ENCODE peak calls at places on chromosomes 2 and 18, in five cellular contexts. F, G, L, B and M are unnamed samples.

GRCh38 chr2:8469709-8470493 is 212.0 kb upstream of the ID2 start:
- DNase-seq in B (no peak), G (no peak), F (no peak), L (no peak), M (no peak)

GRCh38 chr2:62713837-62714236 is 8.3 kb downstream of the EHBP1 start:
- DNase-seq in F (no peak), G (no peak), L (peak; percentile 28), B (no peak), M (no peak)

GRCh38 chr18:10142056-10142455 is 228.2 kb downstream of the VAPA start:
- DNase-seq in F (no peak), B (peak; percentile 26), G (no peak), L (no peak), M (no peak)

GRCh38 chr2:39728941-39729351 is 50.1 kb downstream of the THUMPD2 start:
- DNase-seq in B (no peak), F (no peak), L (peak; percentile 35), G (no peak), M (no peak)

GRCh38 chr2:10777842-10778723 is 34.5 kb downstream of the PDIA6 start:
- DNase-seq in G (no peak), F (no peak), B (no peak), L (no peak), M (no peak)

GRCh38 chr18:68478246-68478645 is 236.7 kb downstream of the TMX3 start:
- DNase-seq in F (no peak), L (no peak), B (no peak), G (no peak), M (no peak)

GRCh38 chr2:232802096-232802495 is 25.7 kb upstream of the KCNJ13 start:
- DNase-seq in G (no peak), L (no peak), F (no peak), B (no peak), M (no peak)

GRCh38 chr2:168107322-168107721 is 140.1 kb downstream of the STK39 start:
- DNase-seq in L (no peak), G (no peak), B (no peak), F (no peak), M (no peak)

GRCh38 chr2:134258684-134259408 is 5.0 kb downstream of the MGAT5 start:
- DNase-seq in F (peak; percentile 16), B (no peak), G (no peak), L (no peak), M (peak; percentile 71)

GRCh38 chr18:66344227-66344626 is 259.7 kb downstream of the CDH19 start:
- DNase-seq in G (no peak), F (no peak), L (no peak), B (no peak), M (no peak)

GRCh38 chr18:64409511-64409910 is 260.6 kb upstream of the LINC00305 start:
- DNase-seq in L (no peak), F (no peak), B (no peak), G (no peak), M (no peak)

GRCh38 chr2:77513191-77513590 is 9.0 kb downstream of the LRRTM4 start:
- DNase-seq in F (no peak), L (no peak), G (no peak), B (no peak), M (no peak)

GRCh38 chr2:217360781-217361485 is 501.1 kb upstream of the TNP1 start:
- DNase-seq in L (peak; percentile 89), B (no peak), G (no peak), F (no peak), M (no peak)

GRCh38 chr2:147846382-147847081 is 1.7 kb downstream of the ACVR2A start:
- DNase-seq in F (no peak), G (no peak), L (no peak), B (no peak), M (no peak)

GRCh38 chr2:232542715-232543467 is 3.4 kb downstream of the CHRNG start:
- DNase-seq in F (no peak), G (peak; percentile 52), L (no peak), B (no peak), M (no peak)

GRCh38 chr2:220279372-220279771 is 651.9 kb downstream of the SLC4A3 start:
- DNase-seq in G (no peak), L (peak; percentile 94), F (no peak), B (no peak), M (no peak)

GRCh38 chr18:59446012-59446411 is 86.9 kb upstream of the LMAN1 start:
- DNase-seq in G (no peak), B (no peak), F (no peak), L (peak; percentile 42), M (no peak)

GRCh38 chr18:39555511-39555910 is 1989.9 kb upstream of the CELF4 start:
- DNase-seq in L (no peak), G (no peak), F (no peak), B (no peak), M (no peak)

DNA sequence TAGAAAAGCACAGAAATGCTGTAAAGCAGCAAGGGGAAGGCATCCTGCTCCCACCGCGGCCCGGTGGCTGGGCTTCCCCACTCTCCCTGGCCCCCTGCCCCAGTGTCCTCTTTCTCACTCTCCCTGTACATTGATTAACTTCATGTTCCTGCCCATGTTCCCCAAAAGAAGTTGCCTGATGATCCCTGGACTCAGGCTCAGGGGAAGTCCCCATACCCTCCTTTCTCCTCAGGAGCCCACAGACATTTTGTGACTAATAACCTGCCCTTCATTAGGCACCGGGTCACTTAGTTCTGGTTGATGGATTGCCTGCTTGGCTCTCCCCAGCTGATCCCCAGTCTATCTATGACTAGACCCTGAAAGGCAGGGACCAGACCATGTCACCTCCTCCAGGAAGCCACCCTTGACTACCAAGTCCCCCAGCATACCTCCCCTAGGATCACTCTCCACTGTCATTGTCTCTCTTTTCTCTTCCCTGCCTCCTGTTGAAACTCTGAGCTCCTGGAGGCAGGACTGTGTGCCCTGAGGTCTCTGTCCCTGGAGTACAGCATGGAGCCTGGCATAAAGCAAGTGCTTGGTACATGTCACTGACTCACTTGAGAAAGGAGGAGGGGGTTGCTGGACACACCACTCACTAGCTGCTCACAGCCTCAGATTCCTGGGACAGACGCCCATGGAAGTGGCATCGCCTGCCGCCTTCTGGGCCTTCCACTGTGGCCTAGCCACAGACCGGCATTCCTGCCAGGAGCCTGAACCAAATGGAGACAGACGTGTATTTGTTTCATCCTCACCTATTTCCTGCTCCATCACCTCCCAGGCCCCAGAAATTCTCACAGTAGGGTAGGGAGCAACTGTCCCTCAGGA is 13.5 kb downstream of the MALL start:
- DNase-seq in F (no peak), B (no peak), L (peak; percentile 17), G (no peak), M (no peak)
- H3K4me1 ChIP-seq in F (no peaks in the 10 kb centered on the region), B (no peaks in the 10 kb centered on the region), L (peaks cover 31% of the 10 kb centered on the region), G (no peaks in the 10 kb centered on the region), M (no peaks in the 10 kb centered on the region)

GRCh38 chr2:144937899-144938298 is 418.0 kb upstream of the ZEB2 start:
- DNase-seq in G (no peak), F (no peak), B (no peak), L (no peak), M (no peak)
- H3K4me3 ChIP-seq in G (no peak overlapping the region), F (no peak overlapping the region), B (no peak overlapping the region), L (no peak overlapping the region), M (no peak overlapping the region)

GRCh38 chr2:64403426-64403825 is 50.5 kb upstream of the LGALSL start:
- DNase-seq in L (no peak), G (no peak), B (no peak), F (no peak), M (no peak)
- H3K27ac ChIP-seq in L (no peak overlapping the region), G (peak overlapping the region; percentile 73), B (peak overlapping the region; percentile 82), F (no peak overlapping the region), M (no peak overlapping the region)

DNA sequence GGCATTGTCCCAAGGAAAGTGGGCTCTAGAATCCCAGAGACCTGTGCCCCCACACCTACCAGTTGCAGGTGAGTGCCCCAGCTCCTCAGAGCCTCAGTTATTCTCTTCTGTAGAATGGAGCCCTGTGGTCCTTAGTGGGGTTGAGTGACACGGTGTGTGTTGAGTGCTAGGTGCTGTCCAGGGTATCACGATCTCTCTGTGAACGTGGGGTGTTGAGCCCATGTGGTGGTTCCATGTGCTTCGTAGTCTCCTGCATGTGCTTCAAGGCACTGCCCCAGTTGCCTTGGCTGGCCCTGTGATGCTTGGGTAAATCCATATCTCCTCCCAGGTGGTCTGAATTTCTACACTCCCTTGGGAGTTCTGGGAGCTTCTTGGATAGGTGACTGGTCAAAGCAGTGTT is 54.9 kb downstream of the SH3RF3 start:
- DNase-seq in F (no peak), L (no peak), G (no peak), B (no peak), M (no peak)
- H3K4me1 ChIP-seq in F (no peaks in the 10 kb centered on the region), L (peaks cover 29% of the 10 kb centered on the region), G (peaks cover 5% of the 10 kb centered on the region), B (no peaks in the 10 kb centered on the region), M (no peaks in the 10 kb centered on the region)